ENCODE peak calls at places on chromosome 1, in eight cellular contexts. Q, P, T, Y, H, F, A and J are unnamed samples.

GRCh38 chr1:224162768-224163167 is 20.3 kb upstream of the DEGS1 start:
- DNase-seq in H (no peak), T (no peak), P (no peak), Y (no peak), A (no peak), Q (no peak), F (no peak), J (no peak)

GRCh38 chr1:15386128-15386824 is 23.4 kb upstream of the EFHD2 start:
- DNase-seq in H (no peak), Q (peak; percentile 48), A (no peak), T (no peak), F (no peak), Y (no peak), P (no peak), J (peak; percentile 26)

GRCh38 chr1:202278751-202279150 is 63.0 kb downstream of the UBE2T start:
- DNase-seq in H (no peak), Q (no peak), Y (no peak), F (no peak), T (no peak), A (no peak), P (no peak), J (no peak)

GRCh38 chr1:40849801-40850592 is 12.2 kb downstream of the CITED4 start:
- DNase-seq in A (peak; percentile 71), Y (peak; percentile 76), F (peak; percentile 73), Q (peak; percentile 72), T (peak; percentile 54), H (peak; percentile 59), P (peak; percentile 77), J (peak; percentile 83)

GRCh38 chr1:228391411-228392020 is 15.1 kb downstream of the TRIM11 start:
- DNase-seq in P (no peak), T (no peak), F (peak; percentile 18), Q (no peak), Y (no peak), H (no peak), A (no peak), J (no peak)

GRCh38 chr1:58909162-58909560 is 125.3 kb upstream of the JUN start:
- DNase-seq in P (no peak), T (no peak), Q (no peak), H (peak; percentile 69), F (no peak), Y (no peak), A (peak; percentile 68), J (no peak)

GRCh38 chr1:105591681-105592080 is 1464.8 kb upstream of the PRMT6 start:
- DNase-seq in H (no peak), Q (no peak), P (no peak), T (no peak), A (no peak), F (no peak), Y (no peak), J (no peak)

GRCh38 chr1:241751524-241751923 is 96.5 kb upstream of the EXO1 start:
- DNase-seq in Y (no peak), A (no peak), H (no peak), Q (no peak), P (no peak), F (no peak), T (no peak), J (no peak)

GRCh38 chr1:60463146-60463545 is 389.6 kb upstream of the C1orf87 start:
- DNase-seq in A (no peak), P (no peak), T (no peak), F (no peak), Q (no peak), Y (no peak), H (no peak), J (no peak)

GRCh38 chr1:27567183-27567526 is 36.8 kb downstream of the AHDC1 start:
- DNase-seq in H (no peak), F (no peak), Y (no peak), A (no peak), T (no peak), Q (peak; percentile 69), P (no peak), J (no peak)

GRCh38 chr1:61931587-61932279 is 189.5 kb downstream of the PATJ start:
- DNase-seq in T (no peak), Q (no peak), A (no peak), H (no peak), Y (no peak), F (no peak), P (no peak), J (no peak)

GRCh38 chr1:212860713-212861581 is 2.9 kb downstream of the FLVCR1 start:
- DNase-seq in P (no peak), T (peak; percentile 22), H (peak; percentile 18), A (no peak), Q (no peak), F (no peak), Y (no peak), J (no peak)

GRCh38 chr1:237255071-237255470 is 213.1 kb downstream of the RYR2 start:
- DNase-seq in F (no peak), Y (no peak), H (no peak), A (no peak), P (no peak), Q (no peak), T (no peak), J (no peak)

GRCh38 chr1:32876341-32877210 is 5.9 kb upstream of the FNDC5 start:
- DNase-seq in A (peak; percentile 64), P (peak; percentile 81), Q (peak; percentile 49), F (peak; percentile 52), H (peak; percentile 29), Y (no peak), T (peak; percentile 34), J (peak; percentile 84)

GRCh38 chr1:72186733-72187307 is 95.5 kb downstream of the NEGR1 start:
- DNase-seq in A (peak; percentile 48), Q (no peak), H (peak; percentile 45), P (no peak), F (no peak), Y (no peak), T (no peak), J (no peak)

GRCh38 chr1:189022015-189022414 is 1455.6 kb downstream of the BRINP3 start:
- DNase-seq in A (no peak), Q (no peak), H (no peak), Y (no peak), T (no peak), P (no peak), F (no peak), J (no peak)

GRCh38 chr1:246787781-246788513 is 63.7 kb downstream of the SCCPDH start:
- DNase-seq in F (no peak), A (no peak), H (no peak), T (no peak), Y (no peak), Q (no peak), P (no peak), J (no peak)

GRCh38 chr1:204323887-204324286 is 35.8 kb downstream of the PLEKHA6 start:
- DNase-seq in A (peak; percentile 52), H (peak; percentile 32), Y (no peak), T (peak; percentile 24), F (no peak), P (no peak), Q (no peak), J (no peak)
- TF ChIP-seq CTCF in A (no peak), H (no peak), Y (no peak), T (peak; percentile 1), F (no peak), P (no peak), Q (no peak), J (no peak)

GRCh38 chr1:243667591-243667990 is 182.5 kb downstream of the AKT3 start:
- DNase-seq in T (no peak), F (no peak), P (peak; percentile 11), Y (no peak), H (no peak), Q (no peak), A (no peak), J (peak; percentile 9)
- TF ChIP-seq CTCF in T (no peak), F (no peak), P (no peak), Y (no peak), H (no peak), Q (no peak), A (no peak), J (no peak)

GRCh38 chr1:81781749-81782148 is 19.0 kb upstream of the ADGRL2 start:
- DNase-seq in P (no peak), H (no peak), Q (no peak), A (no peak), T (no peak), F (no peak), Y (no peak), J (no peak)
- TF ChIP-seq CTCF in P (no peak), H (no peak), Q (peak; percentile 14), A (no peak), T (peak; percentile 30), F (no peak), Y (no peak), J (no peak)

GRCh38 chr1:1041092-1041503 is 21.2 kb downstream of the AGRN start:
- DNase-seq in A (no peak), P (peak; percentile 82), H (no peak), F (no peak), Y (no peak), Q (no peak), T (no peak), J (no peak)

GRCh38 chr1:1039145-1039910 is 19.4 kb downstream of the AGRN start:
- DNase-seq in F (no peak), P (no peak), A (no peak), Q (no peak), H (no peak), T (no peak), Y (no peak), J (peak; percentile 60)

GRCh38 chr1:1041873-1042272 is 22.0 kb downstream of the AGRN start:
- DNase-seq in A (no peak), Y (no peak), Q (no peak), H (no peak), P (no peak), F (no peak), T (no peak), J (no peak)

GRCh38 chr1:1038694-1039093 is 18.8 kb downstream of the AGRN start:
- DNase-seq in F (no peak), Y (no peak), T (no peak), P (no peak), A (no peak), H (no peak), Q (no peak), J (peak; percentile 83)

GRCh38 chr1:1040004-1040991 is 20.4 kb downstream of the AGRN start:
- DNase-seq in T (peak; percentile 65), Y (peak; percentile 58), F (peak; percentile 87), P (peak; percentile 83), H (peak; percentile 82), Q (peak; percentile 58), A (peak; percentile 84), J (peak; percentile 99)
- TF ChIP-seq CTCF in T (peak; percentile 14), Y (peak; percentile 18), F (no peak), P (no peak), H (peak; percentile 5), Q (peak; percentile 32), A (no peak), J (no peak)